ENCODE peak calls at places on chromosomes 4 and X, in seven cellular contexts. J, G, V, Y, N, M and L are unnamed samples.
A peak's percentile ranks its signal among the peaks of the same experiment; 100 is the strongest.

GRCh38 chr4:609400-610050 is 15.8 kb upstream of the PDE6B start:
- DNase-seq in J (no peak), G (no peak), V (no peak), Y (no peak), N (no peak), M (no peak), L (no peak)

GRCh38 chr4:6747690-6748068 is 31.7 kb downstream of the BLOC1S4 start:
- DNase-seq in J (no peak), G (peak; percentile 34), V (no peak), Y (no peak), N (no peak), M (no peak), L (no peak)

GRCh38 chrX:153854702-153855101 is 24.4 kb upstream of the PDZD4 start:
- DNase-seq in J (no peak), G (no peak), V (no peak), Y (no peak), N (no peak), M (no peak), L (no peak)

GRCh38 chr4:4541040-4541631 is 712 bp downstream of the STX18 start:
- DNase-seq in J (no peak), G (peak; percentile 12), V (no peak), Y (peak; percentile 65), N (no peak), M (peak; percentile 46), L (peak; percentile 23)

GRCh38 chr4:145069361-145069760 is 28.6 kb downstream of the ANAPC10 start:
- DNase-seq in J (peak; percentile 32), G (no peak), V (no peak), Y (peak; percentile 71), N (no peak), M (no peak), L (no peak)

GRCh38 chr4:54217642-54218486 is 11.2 kb upstream of the PDGFRA start:
- DNase-seq in J (peak; percentile 71), G (peak; percentile 64), V (peak; percentile 79), Y (peak; percentile 83), N (peak; percentile 21), M (peak; percentile 69), L (peak; percentile 95)

GRCh38 chrX:56812515-56813105 is 83.6 kb downstream of the NBDY start:
- DNase-seq in J (no peak), G (no peak), V (no peak), Y (no peak), N (no peak), M (no peak), L (no peak)

GRCh38 chr4:4333265-4333706 is 43.2 kb downstream of the ZBTB49 start:
- DNase-seq in J (no peak), G (no peak), V (no peak), Y (peak; percentile 84), N (no peak), M (peak; percentile 26), L (no peak)

GRCh38 chr4:44927361-44928061 is 201.2 kb upstream of the GNPDA2 start:
- DNase-seq in J (peak; percentile 2), G (no peak), V (no peak), Y (peak; percentile 14), N (no peak), M (no peak), L (no peak)

GRCh38 chr4:182179751-182180150 is 63.5 kb upstream of the TENM3 start:
- DNase-seq in J (no peak), G (no peak), V (no peak), Y (no peak), N (no peak), M (no peak), L (no peak)

GRCh38 chrX:10190367-10190766 is 33.6 kb downstream of the CLCN4 start:
- DNase-seq in J (peak; percentile 41), G (peak; percentile 16), V (no peak), Y (peak; percentile 83), N (no peak), M (peak; percentile 27), L (no peak)

GRCh38 chrX:154483325-154483724 is 3.1 kb downstream of the UBL4A start:
- DNase-seq in J (no peak), G (no peak), V (no peak), Y (no peak), N (no peak), M (no peak), L (no peak)

GRCh38 chr4:157804986-157805385 is 367.8 kb downstream of the GASK1B start:
- DNase-seq in J (peak; percentile 8), G (no peak), V (no peak), Y (no peak), N (no peak), M (no peak), L (no peak)

GRCh38 chrX:17075004-17075403 is 128.5 kb downstream of the REPS2 start:
- DNase-seq in J (no peak), G (no peak), V (no peak), Y (no peak), N (no peak), M (no peak), L (no peak)

GRCh38 chrX:6226053-6226645 is 2.5 kb downstream of the NLGN4X start:
- DNase-seq in J (no peak), G (no peak), V (no peak), Y (no peak), N (no peak), M (no peak), L (no peak)

GRCh38 chr4:14078311-14078710 is 450.8 kb upstream of the BOD1L1 start:
- DNase-seq in J (no peak), G (no peak), V (no peak), Y (no peak), N (no peak), M (no peak), L (no peak)

DNA sequence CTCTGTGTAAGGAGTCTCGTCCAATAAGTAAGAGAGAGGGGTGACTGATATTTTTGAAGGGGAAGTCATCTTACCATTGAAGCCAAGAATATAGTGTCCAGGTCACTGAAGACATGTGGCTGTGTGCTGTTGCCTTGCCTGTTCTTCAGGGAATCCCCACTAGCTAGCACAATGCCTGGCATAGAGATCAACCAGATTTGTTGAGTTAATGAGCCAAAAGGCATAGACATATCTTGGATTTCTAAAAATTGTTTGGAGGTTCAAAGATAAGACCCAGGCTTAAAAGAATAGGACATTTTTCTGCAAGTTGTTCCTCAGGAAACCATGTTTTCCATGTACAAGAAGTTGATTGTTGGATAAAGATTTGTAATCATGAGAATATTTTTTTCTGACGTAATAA is 119.3 kb upstream of the DKK2 start:
- DNase-seq in J (no peak), G (no peak), V (no peak), Y (no peak), N (no peak), M (no peak), L (no peak)
- TF ChIP-seq CTCF in J (no peak), G (no peak), V (no peak), Y (no peak), N (no peak), M (no peak), L (no peak)

DNA sequence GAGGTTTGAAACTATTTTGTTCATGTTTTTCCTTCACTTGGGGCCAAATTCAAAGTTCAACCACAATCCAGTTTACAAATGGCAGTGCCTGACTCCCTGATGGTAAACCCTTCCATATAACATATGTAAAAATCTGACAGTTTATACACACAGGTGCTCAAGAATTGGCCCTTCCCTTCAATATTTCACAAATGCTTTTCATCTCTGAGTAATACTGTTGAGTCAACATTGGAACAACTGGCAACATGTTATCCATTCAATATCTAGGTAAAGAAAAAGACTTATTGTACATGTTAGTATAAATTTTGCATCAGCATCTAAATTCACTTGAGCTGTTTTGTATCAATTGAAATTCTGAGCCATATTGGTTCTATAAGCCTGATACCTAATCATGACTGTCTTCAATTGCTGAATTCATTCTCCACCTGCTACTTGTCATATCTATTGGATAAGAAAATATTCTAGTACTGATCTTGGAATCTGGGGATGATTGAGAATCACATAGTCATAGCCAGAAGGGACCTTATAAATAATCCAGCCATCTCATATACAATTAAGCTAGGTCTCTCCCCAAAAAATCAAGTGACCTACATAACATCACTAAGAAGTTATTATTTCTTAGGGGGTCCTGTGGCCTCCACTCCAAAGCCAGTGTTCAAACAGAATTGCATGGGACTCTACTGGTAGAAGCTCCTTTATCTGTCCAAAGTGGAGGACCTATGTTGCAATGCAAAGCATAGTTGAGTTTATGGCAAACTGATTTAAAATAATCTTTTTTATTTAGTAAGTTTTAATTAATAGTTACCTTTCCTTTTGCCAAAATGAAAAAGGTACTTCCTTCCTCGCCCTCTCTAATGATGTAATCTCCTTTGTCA is 61.9 kb downstream of the PRKG2 start:
- DNase-seq in J (no peak), G (no peak), V (no peak), Y (no peak), N (no peak), M (no peak), L (no peak)
- H3K4me3 ChIP-seq in J (peak overlapping the region; percentile 39), G (no peak overlapping the region), V (no peak overlapping the region), Y (no peak overlapping the region), N (peak overlapping the region; percentile 67), M (peak overlapping the region; percentile 33), L (no peak overlapping the region)

DNA sequence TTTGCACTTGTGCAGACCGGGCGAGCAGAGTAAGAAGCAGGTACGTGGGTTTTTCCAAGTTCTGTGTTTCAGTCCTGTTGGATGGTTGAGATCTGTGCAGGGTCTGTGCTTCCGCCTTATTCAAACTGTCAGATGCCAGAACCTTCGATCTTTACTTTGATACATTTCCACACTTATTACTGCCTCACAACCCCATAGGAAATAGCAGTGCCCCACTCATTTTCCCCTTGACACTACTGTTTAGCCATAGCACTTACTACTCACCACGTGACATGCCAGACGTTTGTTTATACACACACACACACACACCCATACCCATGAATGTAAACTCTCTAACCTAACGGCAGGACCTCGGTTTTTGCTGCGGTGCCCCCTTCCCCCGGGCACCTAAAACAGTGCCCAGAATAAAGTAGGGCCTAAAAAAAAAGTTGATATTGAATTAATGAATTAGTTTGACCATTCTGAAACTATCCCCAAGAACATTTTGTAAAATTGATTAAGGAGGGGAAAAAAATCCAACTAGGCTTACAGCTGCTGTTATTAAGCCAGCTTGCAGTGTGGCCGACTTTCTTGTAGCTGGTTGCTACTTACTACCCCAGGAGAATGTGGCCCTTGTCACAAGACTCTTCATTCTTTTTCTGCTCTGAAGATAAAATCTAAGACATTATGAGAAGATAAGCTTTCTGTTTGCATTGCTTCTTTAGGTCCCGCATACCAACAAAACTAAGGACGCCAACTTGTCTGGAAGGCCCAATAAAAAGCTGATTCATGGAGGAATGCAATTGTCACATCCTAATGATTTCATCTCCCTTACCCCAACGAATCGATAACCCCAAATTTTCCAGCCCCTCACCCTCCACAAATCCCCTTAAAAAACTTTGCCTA is 707 bp upstream of the SEPSECS start:
- DNase-seq in J (no peak), G (no peak), V (no peak), Y (no peak), N (no peak), M (no peak), L (no peak)
- TF ChIP-seq POLR2A in J (peak; percentile 86), G (no peak), V (no peak), Y (peak; percentile 33), N (no peak), M (no peak), L (no peak)

DNA sequence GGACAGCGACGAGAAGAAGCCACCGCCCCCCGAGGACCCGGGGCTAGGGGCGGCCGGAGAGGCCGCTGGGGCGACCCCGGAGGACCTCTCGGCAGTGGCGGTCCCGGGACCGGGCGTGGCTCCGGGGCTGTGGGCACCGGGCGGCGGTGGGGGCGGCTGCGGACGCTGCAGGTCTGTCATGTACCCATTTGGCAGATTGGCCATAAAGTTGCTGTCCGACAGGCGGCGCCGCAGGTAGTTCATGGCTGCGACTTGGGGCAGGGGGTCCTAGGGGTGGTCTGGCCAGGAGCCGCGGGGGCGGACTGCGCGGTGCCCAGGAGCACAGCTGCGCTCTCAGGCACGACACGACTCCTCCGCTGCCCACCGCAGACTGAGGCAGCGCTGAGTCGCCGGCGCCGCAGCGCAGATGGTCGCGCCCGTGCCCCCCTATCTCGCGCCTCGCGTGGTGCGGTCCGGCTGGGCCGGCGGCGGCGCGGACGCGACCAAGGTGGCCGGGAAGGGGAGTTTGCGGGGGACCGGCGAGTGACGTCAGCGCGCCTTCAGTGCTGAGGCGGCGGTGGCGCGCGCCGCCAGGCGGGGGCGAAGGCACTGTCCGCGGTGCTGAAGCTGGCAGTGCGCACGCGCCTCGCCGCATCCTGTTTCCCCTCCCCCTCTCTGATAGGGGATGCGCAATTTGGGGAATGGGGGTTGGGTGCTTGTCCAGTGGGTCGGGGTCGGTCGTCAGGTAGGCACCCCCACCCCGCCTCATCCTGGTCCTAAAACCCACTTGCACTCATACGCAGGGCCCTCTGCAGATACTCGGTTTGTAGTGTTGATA is at the start of gene SYN1:
- DNase-seq in J (peak; percentile 42), G (peak; percentile 81), V (peak; percentile 51), Y (peak; percentile 74), N (no peak), M (peak; percentile 74), L (peak; percentile 38)
- TF ChIP-seq CTCF in J (no peak), G (no peak), V (no peak), Y (no peak), N (no peak), M (no peak), L (no peak)